ENCODE peak calls at places on chromosome 5, in ten cellular contexts. N is heart left ventricle; I is heart right ventricle; T is fibroblast of lung; G is A673; O is uterus; S is IMR-90; Z is CD4-positive, CD25-positive, alpha-beta regulatory T cell; P is PC-3; X is A549. W is an unnamed sample.

GRCh38 chr5:8870349-8870748 is 675.5 kb downstream of the SEMA5A start:
- DNase-seq in T (no peak), I (no peak), N (no peak), X (no peak), O (no peak), P (no peak), S (no peak), Z (no peak), G (no peak), W (no peak)

GRCh38 chr5:130964238-130965192 is 200.5 kb downstream of the HINT1 start:
- DNase-seq in O (peak; percentile 29), G (no peak), Z (no peak), T (no peak), S (no peak), I (no peak), X (no peak), P (peak; percentile 59), N (no peak), W (no peak)

GRCh38 chr5:138967806-138968448 is 92.8 kb upstream of the LRRTM2 start:
- DNase-seq in X (no peak), N (no peak), T (no peak), S (peak; percentile 36), Z (no peak), I (no peak), P (no peak), O (no peak), G (no peak), W (no peak)

GRCh38 chr5:21152611-21153010 is 1164.6 kb upstream of the CDH18 start:
- DNase-seq in N (no peak), S (peak; percentile 0), Z (no peak), I (no peak), G (peak; percentile 96), X (peak; percentile 2), T (peak; percentile 92), P (peak; percentile 100), O (no peak), W (no peak)

GRCh38 chr5:150116667-150117395 is 30.5 kb upstream of the CSF1R start:
- DNase-seq in Z (no peak), N (peak; percentile 22), G (no peak), X (no peak), O (no peak), T (no peak), S (peak; percentile 27), I (no peak), P (peak; percentile 48), W (peak; percentile 12)

GRCh38 chr5:2556375-2556966 is 195.0 kb downstream of the IRX2 start:
- DNase-seq in S (no peak), N (no peak), T (no peak), P (no peak), I (no peak), X (no peak), Z (no peak), O (no peak), G (no peak), W (no peak)

GRCh38 chr5:147481857-147482256 is 28.0 kb downstream of the DPYSL3 start:
- DNase-seq in O (no peak), S (peak; percentile 78), Z (no peak), X (no peak), N (no peak), I (no peak), G (no peak), T (peak; percentile 60), P (no peak), W (no peak)

GRCh38 chr5:131328536-131329186 is 64.8 kb downstream of the CDC42SE2 start:
- DNase-seq in P (peak; percentile 84), X (peak; percentile 64), Z (no peak), T (peak; percentile 65), O (no peak), G (peak; percentile 21), N (no peak), I (no peak), S (peak; percentile 77), W (no peak)

GRCh38 chr5:19886123-19886921 is 101.7 kb downstream of the CDH18 start:
- DNase-seq in O (no peak), I (no peak), P (peak; percentile 54), T (peak; percentile 53), Z (no peak), S (peak; percentile 86), X (no peak), N (no peak), G (no peak), W (no peak)

GRCh38 chr5:19498852-19499251 is 489.1 kb downstream of the CDH18 start:
- DNase-seq in X (no peak), O (no peak), N (no peak), I (no peak), Z (no peak), G (no peak), T (no peak), S (no peak), P (peak; percentile 58), W (no peak)

GRCh38 chr5:153584131-153584530 is 93.7 kb downstream of the GRIA1 start:
- DNase-seq in X (no peak), N (no peak), G (peak; percentile 1), P (no peak), T (peak; percentile 31), Z (no peak), I (no peak), S (no peak), O (no peak), W (no peak)

GRCh38 chr5:140341591-140341990 is 4.8 kb downstream of the HBEGF start:
- DNase-seq in T (no peak), P (no peak), I (peak; percentile 68), O (no peak), G (no peak), S (no peak), Z (no peak), N (peak; percentile 84), X (no peak), W (no peak)

GRCh38 chr5:91072891-91073290 is 310.2 kb downstream of the ARRDC3 start:
- DNase-seq in T (peak; percentile 85), Z (no peak), S (peak; percentile 80), P (peak; percentile 51), N (no peak), G (no peak), X (no peak), O (no peak), I (no peak), W (no peak)

DNA sequence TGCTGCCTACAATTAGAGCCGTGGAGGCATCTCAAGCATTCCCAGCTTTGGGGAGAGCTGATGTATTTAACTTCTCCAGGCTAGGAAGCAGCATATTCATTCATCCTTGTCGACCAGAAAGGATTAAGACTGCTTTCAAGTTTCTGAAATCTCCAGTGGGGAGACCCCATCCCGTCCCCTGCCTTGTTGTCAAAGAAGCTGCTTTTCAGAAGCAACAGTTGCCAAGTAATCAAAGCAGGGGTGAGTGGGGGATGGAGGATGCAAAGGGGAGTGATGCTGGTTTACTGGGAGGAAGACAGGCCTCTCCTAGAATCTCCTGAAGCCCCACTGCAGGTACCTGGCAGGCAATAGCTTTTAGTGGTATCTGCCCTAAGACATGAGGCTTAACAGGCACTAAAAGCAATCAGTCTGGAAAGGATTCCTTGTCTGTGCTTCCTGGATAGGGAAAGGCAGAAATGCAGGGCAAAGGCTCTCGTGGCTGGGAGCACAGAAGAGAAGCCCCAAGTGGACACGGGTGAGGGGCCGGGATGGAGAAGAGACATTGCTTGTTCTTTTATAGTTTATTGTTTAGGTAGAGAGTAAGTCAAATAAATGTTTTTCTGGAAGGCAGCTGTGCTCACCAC is 40.2 kb downstream of the CCNJL start:
- DNase-seq in O (no peak), P (no peak), G (no peak), T (no peak), Z (no peak), S (no peak), N (no peak), X (no peak), I (no peak), W (no peak)
- H3K4me1 ChIP-seq in O (no peaks in the 10 kb centered on the region), P (no peaks in the 10 kb centered on the region), G (peaks cover 51% of the 10 kb centered on the region), T (peaks cover 6% of the 10 kb centered on the region), Z (no peaks in the 10 kb centered on the region), S (peaks cover 15% of the 10 kb centered on the region), N (peaks cover 30% of the 10 kb centered on the region), X (no peaks in the 10 kb centered on the region), I (peaks cover 44% of the 10 kb centered on the region), W (no peaks in the 10 kb centered on the region)

GRCh38 chr5:78509145-78509865 is 139.3 kb downstream of the LHFPL2 start:
- DNase-seq in T (no peak), Z (no peak), I (no peak), S (no peak), G (no peak), O (no peak), P (no peak), X (no peak), N (no peak), W (no peak)
- H3K4me1 ChIP-seq in T (peaks cover 29% of the 10 kb centered on the region), Z (peaks cover 16% of the 10 kb centered on the region), I (peaks cover 81% of the 10 kb centered on the region), S (peaks cover 46% of the 10 kb centered on the region), G (no peaks in the 10 kb centered on the region), O (peaks cover 10% of the 10 kb centered on the region), P (peaks cover 72% of the 10 kb centered on the region), X (peaks cover 43% of the 10 kb centered on the region), N (peaks cover 17% of the 10 kb centered on the region), W (peaks cover 22% of the 10 kb centered on the region)

GRCh38 chr5:73625314-73625904 is 587 bp upstream of the ARHGEF28 start:
- DNase-seq in P (no peak), I (no peak), N (peak; percentile 31), O (no peak), Z (no peak), G (peak; percentile 9), T (peak; percentile 48), X (peak; percentile 36), S (peak; percentile 10), W (no peak)
- H3K4me1 ChIP-seq in P (peaks cover 33% of the 10 kb centered on the region), I (peaks cover 23% of the 10 kb centered on the region), N (no peaks in the 10 kb centered on the region), O (no peaks in the 10 kb centered on the region), Z (peaks cover 13% of the 10 kb centered on the region), G (no peaks in the 10 kb centered on the region), T (no peaks in the 10 kb centered on the region), X (peaks cover 51% of the 10 kb centered on the region), S (peaks cover 3% of the 10 kb centered on the region), W (peaks cover 2% of the 10 kb centered on the region)

GRCh38 chr5:88663793-88664216 is 219.2 kb downstream of the MEF2C start:
- DNase-seq in G (no peak), O (no peak), Z (no peak), N (no peak), T (no peak), S (no peak), X (no peak), P (no peak), I (no peak), W (peak; percentile 75)

GRCh38 chr5:88660947-88661869 is 221.8 kb downstream of the MEF2C start:
- DNase-seq in P (peak; percentile 96), O (peak; percentile 39), X (peak; percentile 87), N (peak; percentile 45), G (peak; percentile 95), S (peak; percentile 77), I (no peak), T (peak; percentile 71), Z (no peak), W (peak; percentile 95)

GRCh38 chr5:88660326-88660946 is 222.5 kb downstream of the MEF2C start:
- DNase-seq in S (peak; percentile 13), Z (no peak), N (no peak), T (no peak), X (peak; percentile 53), G (no peak), P (peak; percentile 81), I (no peak), O (no peak), W (no peak)

GRCh38 chr5:88662801-88663360 is 220.1 kb downstream of the MEF2C start:
- DNase-seq in T (no peak), S (no peak), I (no peak), X (no peak), G (no peak), N (no peak), O (no peak), P (no peak), Z (no peak), W (no peak)

DNA sequence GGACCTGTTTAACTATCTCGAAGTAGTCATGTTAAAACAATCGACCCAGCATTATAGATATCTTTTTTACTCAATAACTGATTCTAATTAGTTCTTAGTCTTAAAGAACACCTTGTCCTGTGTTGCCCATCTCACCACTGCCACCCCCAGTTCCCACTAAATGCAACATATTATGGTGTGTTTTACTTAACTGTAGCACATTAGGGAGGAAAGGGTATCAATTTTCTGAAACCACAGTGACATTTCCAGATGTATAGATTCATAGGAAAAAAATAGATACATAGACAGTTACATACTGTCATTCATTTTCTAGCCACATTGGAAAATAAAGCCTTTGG is 221.1 kb downstream of the MEF2C start:
- DNase-seq in P (no peak), O (no peak), I (no peak), N (no peak), S (no peak), X (no peak), G (no peak), T (no peak), Z (no peak), W (no peak)
- H3K4me1 ChIP-seq in P (peaks cover 8% of the 10 kb centered on the region), O (no peaks in the 10 kb centered on the region), I (peaks cover 20% of the 10 kb centered on the region), N (peaks cover 8% of the 10 kb centered on the region), S (peaks cover 2% of the 10 kb centered on the region), X (no peaks in the 10 kb centered on the region), G (peaks cover 20% of the 10 kb centered on the region), T (no peaks in the 10 kb centered on the region), Z (peaks cover 23% of the 10 kb centered on the region), W (peaks cover 41% of the 10 kb centered on the region)

W was measured in HAP-1.